ENCODE peak calls at places on chromosomes 3 and 15, in four cellular contexts. One of them, this sample, is unnamed.

GRCh38 chr3:45145681-45146614 is at the start of gene CDCP1:
- DNase-seq in mammary epithelial cell: peak; percentile 74
- DNase-seq in PC-3: peak; percentile 81
- DNase-seq in lower lobe of right lung: peak; percentile 64
- DNase-seq in this sample: no peak

GRCh38 chr15:54150255-54150654 is 172.0 kb downstream of the UNC13C start:
- DNase-seq in PC-3: no peak
- DNase-seq in mammary epithelial cell: no peak
- DNase-seq in lower lobe of right lung: no peak
- DNase-seq in this sample: no peak

GRCh38 chr3:122730240-122730639 is 49.6 kb downstream of the PARP14 start:
- DNase-seq in mammary epithelial cell: no peak
- DNase-seq in PC-3: no peak
- DNase-seq in lower lobe of right lung: no peak
- DNase-seq in this sample: no peak

GRCh38 chr3:138898301-138898700 is 48.6 kb downstream of the FOXL2 start:
- DNase-seq in PC-3: no peak
- DNase-seq in mammary epithelial cell: no peak
- DNase-seq in lower lobe of right lung: no peak
- DNase-seq in this sample: no peak

GRCh38 chr3:72692959-72693518 is 155.2 kb downstream of the SHQ1 start:
- DNase-seq in mammary epithelial cell: no peak
- DNase-seq in PC-3: no peak
- DNase-seq in lower lobe of right lung: no peak
- DNase-seq in this sample: no peak

GRCh38 chr3:10557783-10558373 is 52.5 kb upstream of the ATP2B2 start:
- DNase-seq in lower lobe of right lung: no peak
- DNase-seq in mammary epithelial cell: peak; percentile 67
- DNase-seq in PC-3: peak; percentile 56
- DNase-seq in this sample: no peak

GRCh38 chr3:122403489-122403888 is 12.4 kb downstream of the WDR5B start:
- DNase-seq in lower lobe of right lung: no peak
- DNase-seq in mammary epithelial cell: peak; percentile 46
- DNase-seq in PC-3: no peak
- DNase-seq in this sample: no peak

GRCh38 chr3:114967168-114967567 is 179.9 kb downstream of the ZBTB20 start:
- DNase-seq in PC-3: no peak
- DNase-seq in lower lobe of right lung: no peak
- DNase-seq in mammary epithelial cell: no peak
- DNase-seq in this sample: no peak

GRCh38 chr3:10804183-10804648 is 11.8 kb upstream of the SLC6A11 start:
- DNase-seq in lower lobe of right lung: no peak
- DNase-seq in mammary epithelial cell: peak; percentile 99
- DNase-seq in PC-3: peak; percentile 99
- DNase-seq in this sample: no peak

GRCh38 chr3:81985996-81986723 is 224.7 kb upstream of the GBE1 start:
- DNase-seq in mammary epithelial cell: no peak
- DNase-seq in PC-3: no peak
- DNase-seq in lower lobe of right lung: no peak
- DNase-seq in this sample: no peak

This sample was measured in Right ventricle myocardium superior.